ENCODE peak calls at places on chromosomes 6 and 20, in four cellular contexts. I, F, L and H are unnamed samples. For H3K4me1, the result is how much of the 10 kb centered on the place peaks cover.

GRCh38 chr6:124943658-124944057 is 18.6 kb upstream of the RNF217 start:
- DNase-seq in I (no peak), F (no peak), L (no peak), H (no peak)

GRCh38 chr6:23414204-23414501 is 711.9 kb upstream of the NRSN1 start:
- DNase-seq in I (no peak), F (no peak), L (no peak), H (no peak)

GRCh38 chr20:38714308-38714707 is 10.0 kb upstream of the SLC32A1 start:
- DNase-seq in I (no peak), F (no peak), L (no peak), H (no peak)

GRCh38 chr6:15327271-15327670 is 81.4 kb downstream of the JARID2 start:
- DNase-seq in I (peak), F (no peak), L (no peak), H (no peak)

GRCh38 chr6:133184798-133185380 is 56.3 kb upstream of the EYA4 start:
- DNase-seq in I (peak), F (no peak), L (no peak), H (no peak)

GRCh38 chr6:38131527-38131965 is 312.0 kb downstream of the ZFAND3 start:
- DNase-seq in I (no peak), F (no peak), L (no peak), H (no peak)

GRCh38 chr6:33177552-33178446 is 14.5 kb downstream of the COL11A2 start:
- DNase-seq in I (no peak), F (no peak), L (no peak), H (peak)

GRCh38 chr6:36374194-36374593 is 13.3 kb downstream of the ETV7 start:
- DNase-seq in I (no peak), F (no peak), L (no peak), H (no peak)

GRCh38 chr6:33779895-33780294 is 9.0 kb downstream of the LEMD2 start:
- DNase-seq in I (no peak), F (no peak), L (no peak), H (no peak)

GRCh38 chr6:3456395-3456767 is 469 bp downstream of the SLC22A23 start:
- DNase-seq in I (no peak), F (no peak), L (no peak), H (no peak)

GRCh38 chr6:12208190-12208589 is 82.0 kb upstream of the EDN1 start:
- DNase-seq in I (peak), F (peak), L (no peak), H (no peak)

GRCh38 chr20:10848810-10849370 is 175.1 kb upstream of the JAG1 start:
- DNase-seq in I (peak), F (no peak), L (no peak), H (no peak)

GRCh38 chr6:35407086-35407485 is 45.1 kb upstream of the FANCE start:
- DNase-seq in I (no peak), F (no peak), L (no peak), H (no peak)

GRCh38 chr6:23650676-23651075 is 475.3 kb upstream of the NRSN1 start:
- DNase-seq in I (no peak), F (no peak), L (no peak), H (no peak)

GRCh38 chr6:170208171-170208601 is 82.7 kb downstream of the DLL1 start:
- DNase-seq in I (no peak), F (no peak), L (no peak), H (no peak)

GRCh38 chr20:62737271-62737761 is 28.7 kb downstream of the NTSR1 start:
- DNase-seq in I (no peak), F (peak), L (no peak), H (peak)

GRCh38 chr6:161254754-161255253 is 19.1 kb downstream of the AGPAT4 start:
- DNase-seq in I (no peak), F (no peak), L (peak), H (no peak)

GRCh38 chr6:11459002-11459658 is 78.4 kb upstream of the TMEM170B start:
- DNase-seq in I (no peak), F (no peak), L (no peak), H (no peak)

DNA sequence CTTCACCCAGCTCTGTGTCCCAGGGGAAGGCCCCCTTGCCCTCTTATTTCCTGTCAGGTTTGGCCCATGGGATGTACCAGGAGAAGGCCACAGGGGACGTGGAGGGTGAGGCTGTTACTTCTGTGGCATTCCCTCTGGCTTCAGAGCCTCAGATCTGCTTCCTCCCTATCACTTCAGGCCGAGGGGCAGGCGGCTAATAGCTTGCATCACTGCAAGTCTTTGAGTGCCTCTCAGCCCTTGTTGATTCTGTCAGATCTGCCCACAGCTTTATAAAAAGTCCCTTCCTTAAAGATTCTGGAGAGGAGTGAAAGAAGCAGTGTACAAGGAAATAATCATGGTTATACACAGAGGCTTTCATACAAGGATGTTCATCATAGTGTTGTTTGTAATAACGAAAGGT is 86.9 kb downstream of the LRFN2 start:
- DNase-seq in I (no peak), F (peak), L (no peak), H (no peak)
- H3K4me3 ChIP-seq in I (no peak), F (no peak), L (no peak), H (no peak)

GRCh38 chr6:108164815-108165706 is 761 bp upstream of the NR2E1 start:
- DNase-seq in I (no peak), F (no peak), L (no peak), H (no peak)
- H3K4me1 ChIP-seq in I (under half), F (half or more), L (under half), H (under half)

GRCh38 chr20:21189761-21190523 is 64.1 kb downstream of the KIZ start:
- DNase-seq in I (no peak), F (no peak), L (no peak), H (no peak)
- H3K4me3 ChIP-seq in I (no peak), F (no peak), L (no peak), H (no peak)

GRCh38 chr6:43676962-43677606 is 10.5 kb downstream of the MRPS18A start:
- DNase-seq in I (no peak), F (no peak), L (no peak), H (no peak)
- H3K4me1 ChIP-seq in I (under half), F (under half), L (under half), H (under half)

GRCh38 chr6:9458424-9458823 is 956.5 kb downstream of the TFAP2A start:
- DNase-seq in I (no peak), F (no peak), L (no peak), H (no peak)

GRCh38 chr6:9461161-9461560 is 953.7 kb downstream of the TFAP2A start:
- DNase-seq in I (no peak), F (no peak), L (no peak), H (no peak)

GRCh38 chr6:9456241-9456658 is 958.6 kb downstream of the TFAP2A start:
- DNase-seq in I (no peak), F (no peak), L (no peak), H (no peak)

GRCh38 chr6:9455794-9456193 is 959.1 kb downstream of the TFAP2A start:
- DNase-seq in I (no peak), F (no peak), L (no peak), H (no peak)
- H3K4me3 ChIP-seq in I (no peak), F (no peak), L (no peak), H (no peak)

GRCh38 chr6:1479601-1480236 is 90.3 kb downstream of the FOXF2 start:
- DNase-seq in I (no peak), F (no peak), L (no peak), H (no peak)

GRCh38 chr6:1477432-1478090 is 88.2 kb downstream of the FOXF2 start:
- DNase-seq in I (peak), F (no peak), L (no peak), H (no peak)

GRCh38 chr6:1482381-1483166 is 93.2 kb downstream of the FOXF2 start:
- DNase-seq in I (no peak), F (no peak), L (no peak), H (no peak)

GRCh38 chr6:1481326-1481725 is 92.0 kb downstream of the FOXF2 start:
- DNase-seq in I (peak), F (no peak), L (no peak), H (no peak)

DNA sequence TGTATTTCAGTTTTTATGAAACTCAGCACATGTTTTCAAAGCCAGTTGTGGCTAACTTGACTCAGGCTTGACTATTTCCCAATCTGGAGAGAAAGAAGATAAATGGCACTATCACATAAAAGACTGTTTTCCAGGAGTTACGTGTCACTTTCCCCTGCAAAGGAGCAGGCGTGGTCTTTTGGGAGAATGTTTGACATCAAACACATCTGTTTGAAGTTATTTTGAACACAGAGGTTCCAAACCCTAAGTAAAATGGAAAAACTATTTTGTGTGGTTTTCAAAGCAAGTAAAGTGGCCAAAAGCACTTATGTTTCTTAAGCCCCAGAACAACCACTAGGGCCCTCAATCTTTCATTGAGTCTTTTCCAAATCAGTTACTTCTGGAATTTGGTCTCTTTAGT is 89.7 kb downstream of the FOXF2 start:
- DNase-seq in I (no peak), F (no peak), L (peak), H (no peak)
- H3K4me1 ChIP-seq in I (half or more), F (under half), L (under half), H (under half)

GRCh38 chr20:57659131-57659788 is 39.0 kb upstream of the ZBP1 start:
- DNase-seq in I (no peak), F (peak), L (peak), H (peak)
- H3K4me3 ChIP-seq in I (no peak), F (no peak), L (no peak), H (no peak)

GRCh38 chr20:31695849-31696804 is 26.5 kb downstream of the BCL2L1 start:
- DNase-seq in I (peak), F (peak), L (no peak), H (peak)
- H3K4me1 ChIP-seq in I (half or more), F (half or more), L (under half), H (half or more)

GRCh38 chr6:42140051-42140450 is 2.4 kb downstream of the C6orf132 start:
- DNase-seq in I (peak), F (peak), L (no peak), H (peak)

GRCh38 chr6:42142118-42142835 is at the start of gene C6orf132:
- DNase-seq in I (no peak), F (peak), L (no peak), H (peak)

GRCh38 chr6:42138630-42139619 is 3.5 kb downstream of the C6orf132 start:
- DNase-seq in I (peak), F (no peak), L (no peak), H (no peak)

GRCh38 chr6:42140756-42141602 is 1.4 kb downstream of the C6orf132 start:
- DNase-seq in I (no peak), F (no peak), L (no peak), H (no peak)

GRCh38 chr6:42141603-42142117 is 760 bp downstream of the C6orf132 start:
- DNase-seq in I (no peak), F (no peak), L (no peak), H (no peak)
- H3K4me3 ChIP-seq in I (peak), F (peak), L (peak), H (peak)